ENCODE peak calls at places on chromosomes 5 and 9, in ten cellular contexts. Z, Y, O, Q, N, I, J, L, P and B are unnamed samples.

GRCh38 chr9:85163415-85163814 is 493.9 kb downstream of the NTRK2 start:
- DNase-seq in I (no peak), J (no peak), Z (no peak), Y (no peak), O (no peak), P (no peak), N (no peak), L (no peak), Q (no peak), B (no peak)

GRCh38 chr5:127810014-127810413 is 106.8 kb downstream of the CCDC192 start:
- DNase-seq in L (no peak), P (no peak), Q (no peak), Y (no peak), N (no peak), O (no peak), J (no peak), Z (no peak), I (no peak), B (no peak)

GRCh38 chr9:73229543-73229942 is 77.9 kb downstream of the ANXA1 start:
- DNase-seq in Z (no peak), N (no peak), L (no peak), O (no peak), I (no peak), Q (no peak), P (no peak), J (no peak), Y (no peak), B (no peak)

GRCh38 chr9:29245351-29245750 is 1672.1 kb upstream of the C9orf72 start:
- DNase-seq in P (no peak), O (no peak), Y (no peak), N (no peak), Q (no peak), Z (no peak), I (no peak), L (no peak), J (no peak), B (no peak)

GRCh38 chr9:34927061-34927460 is 31.0 kb upstream of the PHF24 start:
- DNase-seq in J (no peak), Y (no peak), O (no peak), Q (no peak), Z (no peak), P (no peak), N (no peak), I (no peak), L (no peak), B (no peak)

GRCh38 chr9:105054488-105054887 is 126.5 kb upstream of the ABCA1 start:
- DNase-seq in Q (no peak), Z (peak), N (no peak), I (no peak), O (no peak), Y (no peak), P (no peak), L (no peak), J (no peak), B (no peak)

GRCh38 chr9:91151741-91152095 is 210.0 kb downstream of the AUH start:
- DNase-seq in O (no peak), L (no peak), Y (no peak), N (no peak), I (peak), Z (no peak), P (no peak), Q (no peak), J (no peak), B (no peak)

GRCh38 chr5:158737536-158738027 is 362.1 kb downstream of the EBF1 start:
- DNase-seq in J (no peak), Q (no peak), Z (no peak), Y (no peak), I (no peak), N (no peak), L (no peak), P (no peak), O (no peak), B (no peak)

GRCh38 chr9:73613092-73613701 is 461.5 kb downstream of the ANXA1 start:
- DNase-seq in J (no peak), Y (no peak), I (no peak), Q (no peak), L (no peak), Z (no peak), N (no peak), O (no peak), P (no peak), B (no peak)

GRCh38 chr5:181203093-181203711 is 1.8 kb downstream of the TRIM7 start:
- DNase-seq in Q (no peak), N (no peak), P (no peak), O (no peak), J (no peak), Z (no peak), Y (no peak), I (peak), L (no peak), B (no peak)

GRCh38 chr5:95238560-95239325 is 46.2 kb downstream of the MCTP1 start:
- DNase-seq in P (no peak), Q (no peak), O (no peak), Y (no peak), L (no peak), Z (no peak), N (no peak), I (peak), J (no peak), B (peak)

GRCh38 chr5:154470949-154471870 is 6.8 kb downstream of the HAND1 start:
- DNase-seq in Y (no peak), I (no peak), N (no peak), Q (no peak), Z (no peak), L (no peak), J (no peak), O (no peak), P (no peak), B (no peak)

GRCh38 chr5:61332891-61333350 is 863 bp downstream of the ZSWIM6 start:
- DNase-seq in O (no peak), Y (peak), Z (peak), I (peak), P (peak), Q (peak), N (peak), J (peak), L (peak), B (peak)

GRCh38 chr9:110076894-110077725 is 130.8 kb downstream of the C9orf152 start:
- DNase-seq in Q (no peak), J (no peak), L (no peak), I (no peak), N (no peak), Y (no peak), P (no peak), Z (no peak), O (no peak), B (no peak)

GRCh38 chr9:73270967-73271722 is 119.5 kb downstream of the ANXA1 start:
- DNase-seq in J (no peak), Y (no peak), P (no peak), N (no peak), O (no peak), L (no peak), I (peak), Q (no peak), Z (no peak), B (peak)

GRCh38 chr9:110977259-110977709 is 61.0 kb downstream of the LPAR1 start:
- DNase-seq in Y (peak), Q (no peak), J (no peak), P (peak), O (no peak), N (no peak), I (no peak), Z (no peak), L (no peak), B (peak)

GRCh38 chr5:65799857-65800256 is 77.9 kb downstream of the NLN start:
- DNase-seq in Q (no peak), Y (no peak), O (no peak), N (no peak), Z (no peak), L (no peak), J (no peak), P (no peak), I (no peak), B (no peak)

GRCh38 chr5:32390819-32391591 is 53.5 kb downstream of the ZFR start:
- DNase-seq in Y (no peak), Q (no peak), L (no peak), P (peak), N (no peak), Z (no peak), J (no peak), I (peak), O (no peak), B (no peak)

GRCh38 chr9:116219686-116220085 is 66.1 kb downstream of the PAPPA start:
- DNase-seq in Q (no peak), Y (no peak), N (no peak), O (no peak), L (peak), I (no peak), Z (no peak), P (no peak), J (no peak), B (no peak)

GRCh38 chr9:22228542-22228941 is 218.1 kb upstream of the DMRTA1 start:
- DNase-seq in Q (no peak), P (no peak), N (no peak), O (no peak), I (no peak), J (no peak), Y (no peak), Z (no peak), L (no peak), B (peak)

GRCh38 chr5:10467281-10468198 is 25.9 kb downstream of the ROPN1L start:
- DNase-seq in Z (no peak), L (peak), Q (no peak), Y (no peak), J (no peak), N (no peak), O (no peak), I (no peak), P (no peak), B (peak)

GRCh38 chr5:145752947-145753346 is 82.2 kb downstream of the PRELID2 start:
- DNase-seq in I (no peak), Y (no peak), P (no peak), J (no peak), Z (no peak), Q (no peak), N (no peak), L (no peak), O (no peak), B (peak)

GRCh38 chr5:167816354-167816753 is 475.1 kb upstream of the WWC1 start:
- DNase-seq in Y (no peak), N (no peak), I (peak), L (no peak), P (no peak), Z (peak), O (no peak), J (no peak), Q (no peak), B (no peak)

GRCh38 chr9:7710686-7711085 is 88.9 kb downstream of the DMAC1 start:
- DNase-seq in L (no peak), P (no peak), O (no peak), N (no peak), I (no peak), Z (no peak), J (no peak), Y (no peak), Q (no peak), B (no peak)

GRCh38 chr5:76483433-76483832 is 80.3 kb downstream of the IQGAP2 start:
- DNase-seq in O (no peak), Q (no peak), Y (no peak), L (no peak), Z (no peak), P (no peak), N (no peak), J (no peak), I (no peak), B (no peak)

GRCh38 chr9:106075991-106076390 is 381.6 kb downstream of the TMEM38B start:
- DNase-seq in Z (no peak), J (no peak), O (no peak), I (no peak), Y (no peak), N (no peak), L (no peak), P (no peak), Q (no peak), B (no peak)

GRCh38 chr9:135443811-135444470 is 35.6 kb upstream of the PPP1R26 start:
- DNase-seq in Q (no peak), Y (no peak), N (no peak), O (no peak), I (no peak), J (no peak), Z (no peak), L (peak), P (no peak), B (no peak)

GRCh38 chr5:157836121-157836753 is 22.7 kb downstream of the CLINT1 start:
- DNase-seq in Q (no peak), Y (no peak), J (no peak), I (no peak), P (no peak), N (no peak), Z (no peak), L (no peak), O (no peak), B (no peak)

GRCh38 chr5:124546643-124547042 is 199.8 kb downstream of the ZNF608 start:
- DNase-seq in Q (no peak), L (no peak), I (peak), N (no peak), P (no peak), J (no peak), Z (no peak), O (no peak), Y (no peak), B (peak)

GRCh38 chr9:113590991-113591898 is 127.7 kb downstream of the RGS3 start:
- DNase-seq in Z (peak), Q (peak), P (peak), N (no peak), Y (peak), O (peak), I (peak), L (peak), J (peak), B (peak)

GRCh38 chr5:145979270-145980223 is 43.2 kb downstream of the SH3RF2 start:
- DNase-seq in P (no peak), I (no peak), L (no peak), Q (no peak), Z (no peak), O (no peak), Y (peak), J (no peak), N (no peak), B (no peak)

GRCh38 chr9:108743901-108744371 is 111.8 kb downstream of the ACTL7B start:
- DNase-seq in O (no peak), Q (no peak), N (no peak), L (peak), I (no peak), J (no peak), P (no peak), Y (no peak), Z (no peak), B (no peak)

GRCh38 chr9:111413996-111414395 is 70.2 kb downstream of the ECPAS start:
- DNase-seq in J (no peak), O (no peak), N (no peak), L (no peak), Z (no peak), Y (no peak), Q (no peak), I (no peak), P (no peak), B (no peak)

GRCh38 chr5:149228610-149229297 is 42.9 kb upstream of the AFAP1L1 start:
- DNase-seq in L (peak), Z (peak), O (peak), I (peak), J (no peak), Q (no peak), N (no peak), Y (peak), P (peak), B (peak)

GRCh38 chr9:97689401-97689800 is 7.7 kb downstream of the XPA start:
- DNase-seq in N (no peak), P (no peak), I (no peak), J (no peak), Z (no peak), O (no peak), L (no peak), Q (no peak), Y (no peak), B (peak)

GRCh38 chr9:94826644-94827410 is 100.3 kb downstream of the AOPEP start:
- DNase-seq in O (no peak), Q (no peak), L (no peak), P (no peak), N (no peak), I (no peak), Z (no peak), J (no peak), Y (no peak), B (no peak)

GRCh38 chr9:124270504-124271335 is 13.0 kb downstream of the NEK6 start:
- DNase-seq in Y (peak), O (peak), Z (peak), Q (no peak), N (no peak), J (peak), P (peak), I (no peak), L (no peak), B (peak)

GRCh38 chr5:1026700-1027621 is 18.4 kb downstream of the NKD2 start:
- DNase-seq in Y (no peak), L (no peak), N (no peak), O (no peak), Z (peak), J (no peak), P (no peak), Q (no peak), I (no peak), B (no peak)

GRCh38 chr9:120923620-120924328 is 2.8 kb downstream of the TRAF1 start:
- DNase-seq in Q (peak), I (no peak), J (no peak), O (no peak), P (no peak), N (no peak), Y (peak), L (no peak), Z (no peak), B (no peak)

GRCh38 chr9:120925535-120926396 is 830 bp downstream of the TRAF1 start:
- DNase-seq in P (no peak), N (no peak), Q (no peak), I (peak), Y (peak), O (no peak), J (no peak), Z (no peak), L (no peak), B (peak)

GRCh38 chr9:120926397-120926928 is at the start of gene TRAF1:
- DNase-seq in Y (peak), Z (no peak), L (no peak), O (no peak), I (peak), P (no peak), N (no peak), Q (peak), J (no peak), B (no peak)

GRCh38 chr9:120922404-120923173 is 4.0 kb downstream of the TRAF1 start:
- DNase-seq in I (no peak), Y (peak), Z (no peak), Q (peak), L (no peak), O (no peak), P (no peak), N (no peak), J (no peak), B (no peak)

DNA sequence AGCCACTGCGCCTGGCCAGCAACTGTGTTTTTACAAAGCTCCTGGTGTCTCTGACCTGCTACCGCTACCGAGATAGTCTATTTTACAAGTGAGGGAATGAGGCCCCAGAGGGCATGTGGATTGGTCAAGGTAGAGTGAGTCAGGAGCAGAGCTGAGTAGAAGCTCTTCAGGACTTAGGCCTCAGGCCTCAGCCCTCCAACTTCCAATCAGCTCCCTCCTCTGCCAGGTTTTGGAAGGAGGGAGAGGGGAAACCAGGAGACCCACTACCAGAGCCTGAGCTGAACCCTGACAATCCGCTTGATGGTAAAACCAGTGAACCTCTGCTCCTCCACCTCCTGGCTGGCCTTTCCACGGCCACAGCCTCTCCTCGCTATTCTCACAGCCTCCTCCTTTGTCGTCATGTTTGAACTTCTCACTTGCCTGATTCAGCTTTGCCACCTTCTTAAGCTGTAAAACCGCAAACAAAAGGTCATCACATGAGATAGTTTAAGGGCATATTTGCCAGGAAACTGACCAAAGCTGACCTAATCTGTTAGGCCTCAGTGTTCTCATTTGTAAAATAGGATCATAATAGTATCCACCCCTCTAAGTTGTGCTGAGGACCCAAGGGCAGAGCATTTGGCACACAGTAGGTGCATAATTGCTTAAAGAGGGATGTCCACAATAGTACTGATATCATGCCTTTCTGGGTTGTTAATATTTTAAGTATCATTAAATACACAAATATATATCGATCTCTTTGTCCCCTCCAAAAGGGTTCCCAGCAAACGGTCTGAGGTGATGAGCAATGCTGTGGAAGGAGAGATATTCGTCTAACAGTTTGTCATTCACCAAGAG is 1.7 kb downstream of the TRAF1 start:
- DNase-seq in Q (no peak), O (no peak), P (no peak), Z (no peak), I (no peak), J (no peak), Y (no peak), N (no peak), L (no peak), B (no peak)
- TF ChIP-seq POLR2A in Q (no peak), O (no peak), P (no peak), Z (no peak), I (no peak), J (no peak), Y (no peak), N (no peak), L (no peak), B (no peak)

DNA sequence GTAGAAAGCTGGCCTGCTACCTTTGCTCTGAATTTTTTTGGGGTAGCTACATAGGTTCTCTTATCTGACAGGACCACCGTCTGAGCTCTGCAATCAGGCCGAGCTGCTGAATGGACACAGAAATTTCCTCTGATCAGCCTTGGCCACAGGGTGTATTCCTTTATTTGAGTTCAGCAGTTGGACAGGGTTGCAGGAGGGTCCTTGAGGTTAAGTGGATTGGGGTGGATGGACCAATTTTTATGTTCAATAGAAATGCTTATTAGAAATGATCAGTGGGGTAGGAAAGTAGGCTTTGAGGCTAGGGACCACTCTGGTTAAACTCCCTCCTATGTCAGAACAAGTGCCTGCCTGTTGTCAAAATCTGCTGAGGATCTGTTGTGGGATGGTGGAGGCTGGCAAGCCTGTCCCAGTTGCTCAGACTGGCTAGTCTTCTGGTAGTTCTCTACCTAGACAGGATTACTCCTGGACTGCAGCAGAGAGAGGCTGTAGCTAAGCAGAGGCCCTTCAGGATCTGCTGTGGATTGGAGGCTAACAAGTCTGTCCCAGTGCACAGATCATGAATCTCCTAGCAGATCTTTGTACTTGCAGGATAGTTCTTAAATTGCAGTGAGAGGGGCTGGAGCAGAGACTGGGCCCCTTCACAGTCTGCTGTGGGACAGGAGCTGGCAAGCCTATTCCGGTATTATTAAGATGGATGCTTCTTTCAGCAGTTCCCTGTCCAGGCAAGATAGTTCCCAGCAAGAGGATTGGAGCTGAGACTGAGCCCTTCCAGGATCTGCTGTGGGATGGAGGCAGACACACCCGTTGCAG is 18.0 kb downstream of the XRCC4 start:
- DNase-seq in I (no peak), L (no peak), Y (no peak), P (no peak), N (no peak), J (no peak), Q (no peak), O (no peak), Z (no peak), B (no peak)
- TF ChIP-seq POLR2A in I (no peak), L (no peak), Y (no peak), P (no peak), N (no peak), J (no peak), Q (no peak), O (no peak), Z (no peak), B (no peak)

GRCh38 chr9:96022445-96023031 is 147.0 kb downstream of the ERCC6L2 start:
- DNase-seq in L (peak), Q (no peak), Z (no peak), J (no peak), P (no peak), Y (peak), O (no peak), I (peak), N (no peak), B (no peak)
- TF ChIP-seq POLR2A in L (peak), Q (no peak), Z (no peak), J (peak), P (no peak), Y (no peak), O (no peak), I (no peak), N (no peak), B (no peak)

GRCh38 chr9:133514475-133515239 is 10.1 kb downstream of the MYMK start:
- DNase-seq in O (no peak), J (peak), Z (peak), P (no peak), L (peak), I (no peak), N (no peak), Q (no peak), Y (no peak), B (no peak)
- TF ChIP-seq POLR2A in O (no peak), J (no peak), Z (no peak), P (no peak), L (no peak), I (no peak), N (no peak), Q (no peak), Y (no peak), B (no peak)

GRCh38 chr5:88952996-88953643 is 70.1 kb upstream of the MEF2C start:
- DNase-seq in P (peak), J (no peak), Z (no peak), L (no peak), Y (no peak), O (no peak), Q (no peak), N (no peak), I (no peak), B (no peak)
- TF ChIP-seq POLR2A in P (no peak), J (no peak), Z (no peak), L (no peak), Y (no peak), O (no peak), Q (no peak), N (no peak), I (no peak), B (no peak)

GRCh38 chr9:133327834-133328484 is 8.0 kb downstream of the SURF6 start:
- DNase-seq in Y (peak), Q (peak), J (no peak), O (no peak), N (no peak), L (no peak), Z (no peak), I (no peak), P (no peak), B (no peak)
- TF ChIP-seq POLR2A in Y (no peak), Q (no peak), J (no peak), O (no peak), N (no peak), L (no peak), Z (no peak), I (no peak), P (no peak), B (no peak)